ENCODE peak calls at places on chromosomes 2 and 18, in seven cellular contexts. T is colonic mucosa, J is A549, O is HFF-Myc, P is cardiac fibroblast, U is fibroblast of pulmonary artery, L is B cell. M is an unnamed sample.

GRCh38 chr2:108632748-108633147 is 86.5 kb upstream of the RANBP2 start:
- DNase-seq in O (no peak), P (no peak), T (peak), L (no peak), U (no peak), J (no peak), M (no peak)

GRCh38 chr2:178874529-178875240 is 67.5 kb upstream of the TTN start:
- DNase-seq in T (no peak), L (no peak), P (peak), O (no peak), J (no peak), U (peak), M (no peak)

GRCh38 chr2:148876190-148876588 is 1.2 kb downstream of the KIF5C start:
- DNase-seq in U (no peak), L (peak), P (no peak), J (no peak), T (no peak), O (no peak), M (peak)

GRCh38 chr2:26922638-26923466 is 47.6 kb upstream of the MAPRE3 start:
- DNase-seq in J (peak), L (peak), U (peak), P (peak), T (peak), O (peak), M (peak)

GRCh38 chr2:109098251-109098920 is 30.6 kb upstream of the SH3RF3 start:
- DNase-seq in O (no peak), J (no peak), L (no peak), U (peak), P (peak), T (no peak), M (no peak)

GRCh38 chr2:172836386-172837200 is 100.9 kb downstream of the RAPGEF4 start:
- DNase-seq in L (no peak), U (peak), O (peak), J (peak), P (peak), T (no peak), M (no peak)

GRCh38 chr18:67379991-67380390 is 136.5 kb downstream of the DSEL start:
- DNase-seq in O (no peak), P (no peak), T (no peak), L (no peak), J (no peak), U (peak), M (no peak)

GRCh38 chr2:30235859-30236535 is 4.7 kb downstream of the LBH start:
- DNase-seq in U (no peak), O (no peak), P (no peak), T (no peak), L (no peak), J (no peak), M (no peak)

GRCh38 chr2:98123286-98123685 is 36.3 kb downstream of the VWA3B start:
- DNase-seq in L (peak), P (no peak), J (no peak), T (no peak), U (no peak), O (no peak), M (no peak)

GRCh38 chr2:19769513-19769912 is 132.3 kb downstream of the TTC32 start:
- DNase-seq in O (no peak), J (no peak), L (no peak), P (peak), T (no peak), U (no peak), M (no peak)

DNA sequence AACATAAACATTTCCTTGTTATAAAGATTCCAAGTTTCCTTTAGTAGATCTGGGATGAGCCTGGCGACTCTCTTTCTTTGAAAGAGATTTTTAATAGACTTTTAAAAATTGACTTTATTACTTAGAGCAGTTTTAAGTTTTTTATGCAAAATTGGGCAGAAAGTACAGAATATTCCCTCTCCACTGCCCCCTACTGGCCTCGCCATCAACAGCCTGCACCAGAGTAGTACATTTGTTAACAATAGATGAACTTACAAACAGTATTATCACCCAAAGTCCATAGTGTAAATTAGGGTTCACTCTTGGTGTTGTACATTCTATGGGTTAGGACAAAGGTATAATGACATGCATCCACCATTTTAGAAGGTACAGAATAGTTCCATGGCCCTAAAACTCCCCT is 3.9 kb downstream of the MAP3K19 start:
- DNase-seq in P (peak), U (no peak), O (no peak), T (no peak), L (no peak), J (no peak), M (no peak)
- TF ChIP-seq CTCF in P (peak), U (peak), O (peak), T (no peak), L (peak), J (peak), M (peak)

GRCh38 chr2:103459302-103459701 is 697.5 kb downstream of the TMEM182 start:
- DNase-seq in L (no peak), J (no peak), P (no peak), O (no peak), T (no peak), U (no peak), M (no peak)
- TF ChIP-seq CTCF in L (no peak), J (no peak), P (no peak), O (no peak), T (no peak), U (no peak), M (no peak)

DNA sequence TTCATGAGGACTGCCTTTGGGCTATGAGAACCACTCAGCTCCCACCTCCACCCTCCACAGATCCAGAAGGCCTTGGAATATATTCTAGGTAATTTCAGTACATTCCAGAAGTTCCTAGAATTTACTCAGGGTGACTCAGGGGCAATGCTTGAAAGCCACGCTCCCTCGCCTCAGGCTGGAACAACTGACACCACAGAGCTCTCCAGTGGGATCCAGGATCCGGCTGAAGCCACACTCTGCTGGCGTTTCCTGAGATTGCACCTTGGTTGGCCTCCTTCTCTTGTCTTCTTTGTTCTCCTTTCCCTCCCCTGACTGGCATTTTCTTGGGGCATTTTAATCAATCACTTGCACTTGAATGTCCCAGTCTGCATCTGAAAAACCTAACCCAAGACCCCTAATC is 92.6 kb upstream of the KCNE4 start:
- DNase-seq in P (peak), J (peak), O (peak), U (peak), T (no peak), L (no peak), M (no peak)
- TF ChIP-seq CTCF in P (peak), J (no peak), O (peak), U (peak), T (no peak), L (no peak), M (no peak)

GRCh38 chr2:42929985-42930581 is 137.7 kb upstream of the HAAO start:
- DNase-seq in U (peak), P (peak), J (no peak), T (no peak), O (no peak), L (no peak), M (no peak)

GRCh38 chr2:42929577-42929984 is 137.2 kb upstream of the HAAO start:
- DNase-seq in P (no peak), U (no peak), T (no peak), J (no peak), L (no peak), O (no peak), M (no peak)

GRCh38 chr2:42931818-42932195 is 139.4 kb upstream of the HAAO start:
- DNase-seq in L (no peak), U (no peak), O (no peak), J (no peak), T (no peak), P (no peak), M (no peak)

GRCh38 chr2:42932271-42933151 is 140.1 kb upstream of the HAAO start:
- DNase-seq in O (no peak), L (no peak), P (no peak), J (no peak), T (no peak), U (no peak), M (no peak)

GRCh38 chr2:42931147-42931817 is 138.9 kb upstream of the HAAO start:
- DNase-seq in P (no peak), U (no peak), O (no peak), J (no peak), T (no peak), L (no peak), M (no peak)
- TF ChIP-seq CTCF in P (peak), U (peak), O (peak), J (peak), T (peak), L (no peak), M (peak)

GRCh38 chr2:168951871-168952270 is 50.8 kb downstream of the G6PC2 start:
- DNase-seq in O (no peak), P (no peak), U (no peak), T (no peak), J (no peak), L (no peak), M (no peak)

GRCh38 chr2:168945508-168945907 is 44.4 kb downstream of the G6PC2 start:
- DNase-seq in O (no peak), P (no peak), T (no peak), L (no peak), U (no peak), J (no peak), M (no peak)

GRCh38 chr2:168948621-168949212 is 47.6 kb downstream of the G6PC2 start:
- DNase-seq in T (no peak), U (peak), L (no peak), J (peak), P (peak), O (no peak), M (peak)

GRCh38 chr2:168952424-168952823 is 51.3 kb downstream of the G6PC2 start:
- DNase-seq in T (no peak), U (no peak), P (no peak), L (no peak), J (no peak), O (no peak), M (no peak)

DNA sequence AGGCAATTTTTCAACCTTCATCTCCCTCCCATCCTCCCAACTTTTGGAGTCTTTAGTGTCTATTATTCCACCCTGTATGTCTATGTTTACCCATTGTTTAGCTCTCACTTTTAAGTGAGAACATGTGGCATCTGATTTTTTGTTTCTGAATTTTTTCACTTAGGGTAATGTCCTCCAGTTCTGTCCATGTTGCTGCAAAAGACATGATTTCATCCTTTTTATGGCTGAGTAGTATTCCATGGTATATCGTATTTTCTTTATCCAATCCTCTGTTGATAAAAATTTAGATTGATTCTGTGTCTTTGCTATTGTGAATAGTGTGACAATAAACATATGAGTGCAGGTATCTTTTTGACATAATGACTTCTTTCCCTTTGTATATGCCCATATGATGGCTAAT is 48.2 kb downstream of the G6PC2 start:
- DNase-seq in L (no peak), P (no peak), O (no peak), T (no peak), J (no peak), U (no peak), M (no peak)
- TF ChIP-seq CTCF in L (no peak), P (no peak), O (no peak), T (no peak), J (no peak), U (no peak), M (no peak)